ENCODE peak calls at places on chromosomes 5 and 9, in five cellular contexts. P, I, W, U and D are unnamed samples.

GRCh38 chr5:92599217-92599810 is 981.7 kb downstream of the NR2F1-AS1 start:
- DNase-seq in P (peak), I (no peak), W (no peak), U (no peak), D (no peak)

GRCh38 chr5:38382898-38383297 is 124.5 kb downstream of the EGFLAM start:
- DNase-seq in P (peak), I (peak), W (peak), U (peak), D (peak)

GRCh38 chr9:103904242-103904641 is 189.9 kb upstream of the SMC2 start:
- DNase-seq in P (no peak), I (no peak), W (no peak), U (no peak), D (no peak)

GRCh38 chr9:95468791-95469190 is 48.0 kb downstream of the PTCH1 start:
- DNase-seq in P (no peak), I (no peak), W (no peak), U (no peak), D (no peak)

GRCh38 chr9:92489209-92489608 is 6.9 kb upstream of the ASPN start:
- DNase-seq in P (peak), I (peak), W (no peak), U (peak), D (no peak)

GRCh38 chr9:35675732-35676392 is 2.1 kb downstream of the CA9 start:
- DNase-seq in P (peak), I (no peak), W (no peak), U (no peak), D (no peak)

GRCh38 chr5:153659337-153659736 is 168.9 kb downstream of the GRIA1 start:
- DNase-seq in P (peak), I (peak), W (no peak), U (peak), D (no peak)

GRCh38 chr9:35105571-35106342 is 2.8 kb upstream of the STOML2 start:
- DNase-seq in P (no peak), I (no peak), W (no peak), U (no peak), D (no peak)

GRCh38 chr9:69936427-69936826 is 107.2 kb upstream of the MAMDC2 start:
- DNase-seq in P (peak), I (peak), W (no peak), U (peak), D (no peak)

GRCh38 chr9:92948632-92949031 is 1.3 kb downstream of the FGD3 start:
- DNase-seq in P (no peak), I (no peak), W (no peak), U (no peak), D (no peak)

GRCh38 chr5:162573758-162574157 is 506.2 kb downstream of the GABRG2 start:
- DNase-seq in P (no peak), I (no peak), W (no peak), U (no peak), D (no peak)

GRCh38 chr5:158754018-158754514 is 345.6 kb downstream of the EBF1 start:
- DNase-seq in P (peak), I (peak), W (no peak), U (peak), D (no peak)

GRCh38 chr9:71719585-71719984 is 48.7 kb downstream of the CEMIP2 start:
- DNase-seq in P (peak), I (peak), W (no peak), U (peak), D (no peak)

GRCh38 chr5:62432618-62433064 is 20.1 kb downstream of the IPO11 start:
- DNase-seq in P (peak), I (no peak), W (no peak), U (no peak), D (no peak)

GRCh38 chr5:142690641-142691040 is 4.8 kb upstream of the FGF1 start:
- DNase-seq in P (no peak), I (no peak), W (no peak), U (no peak), D (no peak)

GRCh38 chr5:96297290-96297689 is 135.8 kb downstream of the PCSK1 start:
- DNase-seq in P (peak), I (peak), W (peak), U (peak), D (no peak)

GRCh38 chr9:72828281-72828731 is 124.5 kb downstream of the ALDH1A1 start:
- DNase-seq in P (peak), I (peak), W (peak), U (peak), D (no peak)

DNA sequence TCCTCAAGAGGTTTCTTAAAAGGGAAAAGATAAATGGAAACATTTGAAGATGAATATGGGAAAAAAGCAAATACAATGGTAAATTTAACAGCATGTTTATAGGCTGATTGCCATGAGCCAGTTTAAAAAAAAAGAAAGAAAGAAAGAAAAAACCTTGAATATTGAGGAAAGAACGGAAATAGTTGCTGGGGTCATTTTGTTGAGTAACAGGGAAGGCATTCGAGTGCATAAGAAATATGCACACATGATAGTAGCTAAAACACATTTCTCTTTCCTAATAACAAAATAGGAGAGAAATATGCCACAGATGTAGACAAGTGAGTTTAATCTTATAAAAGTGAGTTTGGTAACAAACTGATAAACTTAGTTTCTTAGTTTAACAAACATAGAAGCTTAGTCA is 864.6 kb upstream of the ACO1 start:
- DNase-seq in P (no peak), I (peak), W (no peak), U (peak), D (no peak)
- H3K4me2 ChIP-seq in P (no peak), I (no peak), W (no peak), U (no peak), D (no peak)

DNA sequence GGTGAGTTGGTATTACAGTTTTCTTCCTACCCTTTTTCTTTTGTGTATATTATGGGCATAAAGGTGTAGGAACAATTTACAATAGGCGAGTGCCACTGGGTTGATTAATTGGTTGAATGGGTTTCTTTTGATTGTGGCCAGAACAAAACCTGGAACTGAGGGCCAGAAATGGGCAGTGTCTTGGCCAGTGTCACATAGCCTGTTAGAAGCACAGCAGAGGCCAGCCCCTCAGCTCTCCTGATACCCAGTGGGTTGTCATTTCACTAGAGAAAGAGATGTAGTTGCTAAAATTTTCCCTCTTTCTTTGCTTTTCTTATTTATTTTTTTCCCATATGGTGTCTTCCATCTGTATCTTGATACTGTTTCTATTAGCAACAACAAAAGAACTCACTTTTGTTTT is 38.8 kb upstream of the SEMA6A start:
- DNase-seq in P (no peak), I (no peak), W (no peak), U (no peak), D (no peak)
- TF ChIP-seq EZH2 in P (no peak), I (no peak), W (no peak), U (no peak), D (no peak)

GRCh38 chr9:134824583-134824982 is 56.0 kb upstream of the FCN2 start:
- DNase-seq in P (no peak), I (no peak), W (no peak), U (no peak), D (no peak)
- H3K4me2 ChIP-seq in P (no peak), I (no peak), W (no peak), U (no peak), D (no peak)

GRCh38 chr9:136411358-136411757 is 900 bp downstream of the PMPCA start:
- DNase-seq in P (peak), I (no peak), W (no peak), U (no peak), D (no peak)

GRCh38 chr9:136412912-136413420 is 2.5 kb downstream of the PMPCA start:
- DNase-seq in P (peak), I (no peak), W (no peak), U (peak), D (no peak)

GRCh38 chr9:136409557-136410455 is 608 bp downstream of the ENTR1 start:
- DNase-seq in P (peak), I (peak), W (peak), U (peak), D (peak)

GRCh38 chr9:136407911-136408310 is 2.5 kb downstream of the ENTR1 start:
- DNase-seq in P (no peak), I (no peak), W (no peak), U (no peak), D (no peak)

GRCh38 chr9:136410500-136411287 is at the start of the genes ENTR1 and PMPCA:
- DNase-seq in P (peak), I (peak), W (peak), U (peak), D (peak)
- TF ChIP-seq EZH2 in P (no peak), I (no peak), W (no peak), U (no peak), D (no peak)

DNA sequence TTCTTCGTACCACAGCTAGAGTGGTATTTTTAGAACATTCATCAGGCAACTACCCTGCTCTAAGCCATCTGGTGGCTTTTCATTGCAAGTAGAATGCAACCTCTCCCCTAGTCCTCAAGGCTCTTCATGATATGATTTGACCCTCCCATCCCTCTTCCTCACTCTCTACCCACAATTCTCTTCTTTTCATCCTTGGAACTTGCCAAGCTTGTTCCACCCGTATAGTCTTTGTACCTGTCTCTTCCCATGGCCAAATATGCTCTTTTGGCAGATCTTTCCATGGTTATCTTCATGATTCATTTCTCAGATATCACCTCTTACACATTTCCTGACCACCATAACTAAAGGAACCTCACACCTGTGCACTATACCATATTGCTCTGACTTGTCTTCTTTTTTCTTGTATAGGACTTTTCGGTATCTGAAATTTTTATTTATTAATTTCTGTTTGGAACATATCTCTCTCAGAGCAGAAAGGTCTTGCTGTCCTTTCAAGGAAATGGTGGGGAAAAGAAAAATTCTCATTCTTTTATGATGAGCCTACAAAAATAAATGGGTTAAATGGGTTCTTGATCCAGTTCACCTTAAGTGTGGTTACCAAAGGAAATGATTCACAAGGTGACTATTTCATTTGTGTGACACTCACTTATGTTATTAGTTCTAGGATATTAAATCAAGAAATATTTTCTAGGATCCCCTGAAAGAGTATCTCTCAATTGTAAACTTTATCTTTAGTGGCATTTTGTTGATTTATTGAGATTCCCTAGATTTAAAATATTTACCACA is 3.7 kb upstream of the CD274 start:
- DNase-seq in P (peak), I (peak), W (no peak), U (peak), D (no peak)
- H3K4me2 ChIP-seq in P (peak), I (peak), W (no peak), U (no peak), D (no peak)

GRCh38 chr9:129624168-129624759 is 1.7 kb upstream of the NTMT1 start:
- DNase-seq in P (peak), I (peak), W (peak), U (no peak), D (peak)

GRCh38 chr9:129620669-129621295 is at the start of gene C9orf50:
- DNase-seq in P (peak), I (no peak), W (no peak), U (no peak), D (no peak)

GRCh38 chr9:129617167-129617566 is 3.7 kb downstream of the C9orf50 start:
- DNase-seq in P (peak), I (peak), W (no peak), U (peak), D (no peak)

GRCh38 chr9:129623331-129623730 is 2.4 kb upstream of the C9orf50 start:
- DNase-seq in P (peak), I (peak), W (no peak), U (peak), D (no peak)

DNA sequence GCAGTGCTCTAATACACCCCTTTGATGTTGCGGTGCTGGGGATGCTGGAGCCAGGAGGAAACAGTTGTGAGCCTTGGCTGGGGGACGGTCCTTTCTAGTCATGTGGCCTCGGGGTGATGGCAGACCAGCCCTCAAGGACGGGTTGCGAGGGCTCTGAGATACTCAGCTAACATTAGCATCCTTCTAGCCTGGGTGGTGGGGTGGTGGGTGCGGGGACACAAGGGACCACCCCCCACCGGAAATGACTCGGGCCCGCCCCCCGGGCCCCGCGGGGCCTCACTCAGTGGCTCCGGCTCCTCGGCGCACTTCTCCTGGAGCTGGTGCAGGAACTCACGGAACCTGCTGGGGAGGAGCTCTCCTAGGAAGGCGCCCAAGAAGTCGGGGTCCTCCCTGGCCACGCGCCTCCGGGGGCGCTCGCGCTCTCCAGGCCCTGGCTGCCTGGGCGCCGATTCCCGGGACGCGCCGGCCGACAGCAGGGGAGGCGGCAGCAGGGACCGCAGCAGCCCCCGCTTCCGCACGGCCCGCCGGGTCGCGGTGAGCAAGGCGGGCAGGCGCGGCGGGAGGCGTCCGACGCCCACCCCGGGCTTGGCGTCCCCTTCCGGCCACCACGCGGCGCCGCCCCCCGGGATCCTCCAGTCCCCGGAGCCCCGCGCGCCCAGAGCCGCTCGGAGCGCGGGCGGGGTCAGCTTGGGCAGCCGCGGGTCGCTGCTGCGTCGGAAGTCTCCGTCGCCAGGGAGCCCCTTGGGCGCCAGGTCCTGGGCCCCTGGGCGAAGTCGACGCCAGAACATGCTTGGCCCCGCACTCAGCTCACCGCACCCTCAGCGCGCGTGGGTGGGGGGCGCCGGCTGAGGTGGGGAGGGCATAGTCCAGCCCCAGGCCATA is 873 bp downstream of the C9orf50 start:
- DNase-seq in P (peak), I (peak), W (no peak), U (peak), D (peak)
- TF ChIP-seq EZH2 in P (no peak), I (no peak), W (no peak), U (no peak), D (peak)

DNA sequence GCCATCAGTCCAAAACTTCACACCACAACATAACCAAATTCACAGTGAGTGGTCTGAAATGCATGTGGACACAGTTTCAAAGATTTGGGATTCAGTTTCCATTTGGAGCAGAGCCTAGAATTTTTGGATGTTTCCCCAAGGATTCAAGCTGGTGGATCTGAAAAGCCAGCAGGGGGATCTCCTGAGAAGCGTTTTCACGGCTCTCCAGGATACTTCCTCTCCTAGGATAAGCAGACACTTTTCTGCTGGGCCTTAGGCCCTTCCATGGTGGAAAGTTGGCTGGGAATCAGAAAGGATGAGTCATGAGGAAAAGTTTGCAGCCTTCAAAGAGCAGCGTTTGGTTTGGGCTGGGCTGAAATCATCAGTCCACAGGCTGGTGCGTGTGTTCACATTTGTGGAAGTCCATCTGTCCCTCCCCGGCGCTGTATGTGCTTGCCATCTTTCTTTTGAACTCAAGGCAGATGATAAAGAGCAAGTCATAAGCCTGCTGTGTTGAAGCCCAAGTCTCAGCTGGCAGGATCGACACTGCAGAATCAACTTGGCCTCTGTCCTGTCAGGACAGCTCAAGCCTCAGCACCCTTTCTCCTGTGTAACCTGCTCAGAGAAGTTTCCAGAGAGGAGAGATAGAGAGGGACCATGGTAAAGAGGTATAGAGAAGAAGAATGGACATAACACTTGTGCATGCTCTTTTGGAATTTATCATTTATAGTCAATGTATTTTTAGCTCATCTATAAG is 152.6 kb upstream of the MSX2 start:
- DNase-seq in P (peak), I (peak), W (peak), U (peak), D (no peak)
- H3K4me2 ChIP-seq in P (no peak), I (peak), W (no peak), U (peak), D (no peak)